ENCODE peak calls at places on chromosome 17, in seven cellular contexts. D is cardiac fibroblast, W is Peyer's patch, S is foreskin fibroblast, Q is GM06990, F is HTR-8/SVneo, L is hippocampal formation. N is an unnamed sample.

GRCh38 chr17:82933006-82933310 is 93.1 kb upstream of the ZNF750 start:
- DNase-seq in D (no peak), W (no peak), S (no peak), Q (no peak), F (no peak), L (no peak), N (no peak)

GRCh38 chr17:71902931-71903506 is 217.8 kb upstream of the SOX9 start:
- DNase-seq in D (peak; percentile 12), W (no peak), S (no peak), Q (no peak), F (no peak), L (no peak), N (peak; percentile 22)

GRCh38 chr17:704111-704864 is 10.4 kb downstream of the VPS53 start:
- DNase-seq in D (no peak), W (no peak), S (no peak), Q (no peak), F (no peak), L (no peak), N (no peak)

GRCh38 chr17:77888242-77889134 is 70.0 kb upstream of the TNRC6C start:
- DNase-seq in D (no peak), W (no peak), S (no peak), Q (no peak), F (no peak), L (no peak), N (no peak)

GRCh38 chr17:3009411-3009920 is 53.9 kb downstream of the OR1D5 start:
- DNase-seq in D (no peak), W (no peak), S (no peak), Q (no peak), F (no peak), L (no peak), N (no peak)

GRCh38 chr17:41026668-41027471 is at the start of gene KRTAP1-5:
- DNase-seq in D (peak; percentile 3), W (no peak), S (peak; percentile 83), Q (no peak), F (no peak), L (no peak), N (peak; percentile 74)

GRCh38 chr17:37476431-37477130 is 13.1 kb upstream of the DUSP14 start:
- DNase-seq in D (peak; percentile 74), W (no peak), S (no peak), Q (no peak), F (peak; percentile 64), L (no peak), N (no peak)

GRCh38 chr17:40536731-40537171 is 28.5 kb downstream of the CCR7 start:
- DNase-seq in D (peak; percentile 78), W (no peak), S (peak; percentile 74), Q (no peak), F (peak; percentile 54), L (no peak), N (peak; percentile 70)

GRCh38 chr17:63785556-63785955 is 11.6 kb downstream of the DDX42 start:
- DNase-seq in D (peak; percentile 31), W (no peak), S (no peak), Q (no peak), F (no peak), L (no peak), N (peak; percentile 57)

GRCh38 chr17:39099686-39100293 is 51.6 kb downstream of the PLXDC1 start:
- DNase-seq in D (peak; percentile 90), W (no peak), S (peak; percentile 17), Q (no peak), F (no peak), L (no peak), N (peak; percentile 28)

GRCh38 chr17:37490638-37491614 is 1.2 kb downstream of the DUSP14 start:
- DNase-seq in D (peak; percentile 85), W (no peak), S (peak; percentile 80), Q (no peak), F (peak; percentile 91), L (no peak), N (peak; percentile 83)

GRCh38 chr17:74730491-74731346 is 6.3 kb upstream of the RAB37 start:
- DNase-seq in D (no peak), W (peak; percentile 58), S (no peak), Q (no peak), F (no peak), L (no peak), N (no peak)

GRCh38 chr17:81365601-81366585 is 29.4 kb upstream of the BAHCC1 start:
- DNase-seq in D (peak; percentile 85), W (no peak), S (no peak), Q (no peak), F (no peak), L (no peak), N (no peak)

GRCh38 chr17:80871341-80871740 is 120.3 kb upstream of the CHMP6 start:
- DNase-seq in D (no peak), W (no peak), S (no peak), Q (no peak), F (no peak), L (no peak), N (no peak)

GRCh38 chr17:1967092-1967662 is 58.0 kb downstream of the RTN4RL1 start:
- DNase-seq in D (no peak), W (no peak), S (no peak), Q (no peak), F (no peak), L (no peak), N (no peak)

GRCh38 chr17:78258323-78259229 is 27.1 kb downstream of the TMEM235 start:
- DNase-seq in D (peak; percentile 81), W (peak; percentile 76), S (no peak), Q (peak; percentile 54), F (no peak), L (no peak), N (no peak)

GRCh38 chr17:320809-321385 is 31.7 kb downstream of the RPH3AL start:
- DNase-seq in D (no peak), W (no peak), S (no peak), Q (no peak), F (no peak), L (no peak), N (no peak)

GRCh38 chr17:296906-297690 is 55.5 kb downstream of the RPH3AL start:
- DNase-seq in D (no peak), W (no peak), S (no peak), Q (no peak), F (no peak), L (no peak), N (no peak)

GRCh38 chr17:75970011-75970523 is 8.9 kb downstream of the ACOX1 start:
- DNase-seq in D (peak; percentile 38), W (no peak), S (peak; percentile 61), Q (no peak), F (no peak), L (no peak), N (peak; percentile 32)

N was measured in AG08395.